ENCODE peak calls at places on chromosomes 6 and 20, in five cellular contexts. U is activated T-cell treated with anti-CD3 and anti-CD28 coated beads for 1 hour; L is nephron progenitor cell; Q is psoas muscle; J is stimulated activated CD8-positive, alpha-beta memory T cell treated with anti-CD3 and anti-CD28 coated beads, Interleukin-15, amount 100 ng/mL, for 1 hour. F is an unnamed sample.
A peak's percentile ranks its signal among the peaks of the same experiment; 100 is the strongest.

GRCh38 chr20:46700481-46700880 is 9.0 kb upstream of the SLC2A10 start:
- DNase-seq in L (no peak), U (no peak), Q (no peak), J (no peak), F (no peak)

GRCh38 chr6:85676086-85676729 is 33.5 kb upstream of the SYNCRIP start:
- DNase-seq in Q (no peak), U (no peak), J (no peak), L (no peak), F (no peak)

GRCh38 chr20:50471231-50471630 is 39.0 kb upstream of the PTPN1 start:
- DNase-seq in U (no peak), Q (no peak), L (no peak), J (no peak), F (no peak)

GRCh38 chr6:163147988-163148387 is 266.5 kb upstream of the QKI start:
- DNase-seq in U (no peak), Q (no peak), L (no peak), J (no peak), F (no peak)

GRCh38 chr6:17417817-17418216 is 24.4 kb downstream of the CAP2 start:
- DNase-seq in U (no peak), L (no peak), Q (no peak), J (no peak), F (no peak)

GRCh38 chr20:17442588-17442987 is 88.6 kb downstream of the BFSP1 start:
- DNase-seq in L (no peak), J (no peak), U (no peak), Q (no peak), F (no peak)

GRCh38 chr20:19849341-19850189 is 91.5 kb downstream of the RIN2 start:
- DNase-seq in L (no peak), U (no peak), Q (no peak), J (no peak), F (no peak)

GRCh38 chr6:48611332-48611731 is 500.3 kb upstream of the PTCHD4 start:
- DNase-seq in U (no peak), Q (no peak), L (no peak), J (no peak), F (no peak)

GRCh38 chr6:142756215-142756630 is 188.8 kb downstream of the HIVEP2 start:
- DNase-seq in Q (no peak), U (no peak), J (no peak), L (no peak), F (no peak)

GRCh38 chr6:106688177-106688951 is 59.0 kb downstream of the QRSL1 start:
- DNase-seq in L (no peak), Q (no peak), U (no peak), J (no peak), F (no peak)

GRCh38 chr20:47725248-47725973 is 59.9 kb downstream of the SULF2 start:
- DNase-seq in J (peak; percentile 48), Q (peak; percentile 50), L (peak; percentile 81), U (peak; percentile 57), F (peak; percentile 55)

GRCh38 chr6:162337412-162337811 is 390.2 kb downstream of the PRKN start:
- DNase-seq in J (no peak), U (no peak), L (no peak), Q (no peak), F (no peak)

GRCh38 chr6:162090734-162091133 is 636.8 kb downstream of the PRKN start:
- DNase-seq in J (no peak), L (no peak), Q (no peak), U (no peak), F (no peak)

GRCh38 chr6:109236140-109237081 is 141.1 kb downstream of the CEP57L1 start:
- DNase-seq in Q (no peak), U (no peak), J (no peak), L (peak; percentile 11), F (peak; percentile 77)

GRCh38 chr6:116251568-116252384 is 2.1 kb downstream of the TSPYL4 start:
- DNase-seq in Q (no peak), U (no peak), L (no peak), J (no peak), F (no peak)

GRCh38 chr6:43524483-43524961 is 7.6 kb downstream of the POLR1C start:
- DNase-seq in Q (no peak), J (no peak), L (no peak), U (no peak), F (no peak)

GRCh38 chr6:32883789-32884188 is 29.8 kb downstream of the PSMB9 start:
- DNase-seq in J (no peak), L (no peak), U (no peak), Q (peak; percentile 31), F (no peak)

GRCh38 chr6:16633465-16633864 is 127.8 kb downstream of the ATXN1 start:
- DNase-seq in Q (no peak), J (no peak), U (no peak), L (no peak), F (no peak)

GRCh38 chr6:22250486-22250885 is 46.4 kb downstream of the PRL start:
- DNase-seq in U (no peak), L (no peak), Q (no peak), J (no peak), F (peak; percentile 89)

GRCh38 chr6:13874191-13874549 is 50.6 kb upstream of the RNF182 start:
- DNase-seq in Q (no peak), J (no peak), L (no peak), U (no peak), F (no peak)

GRCh38 chr6:157201083-157201482 is 122.2 kb downstream of the TMEM242 start:
- DNase-seq in J (no peak), Q (no peak), U (no peak), L (no peak), F (no peak)

GRCh38 chr6:161217631-161218030 is 56.2 kb downstream of the AGPAT4 start:
- DNase-seq in Q (no peak), L (no peak), J (no peak), U (no peak), F (no peak)

GRCh38 chr6:137240168-137240567 is 21.0 kb upstream of the IFNGR1 start:
- DNase-seq in J (no peak), Q (peak; percentile 64), U (no peak), L (no peak), F (no peak)

GRCh38 chr6:54876871-54877270 is 30.3 kb downstream of the FAM83B start:
- DNase-seq in J (no peak), Q (no peak), U (no peak), L (no peak), F (no peak)

GRCh38 chr6:147805155-147805554 is 296.7 kb downstream of the SAMD5 start:
- DNase-seq in L (no peak), J (no peak), U (no peak), Q (no peak), F (no peak)

GRCh38 chr20:17675519-17676377 is 6.3 kb downstream of the RRBP1 start:
- DNase-seq in U (no peak), L (no peak), Q (no peak), J (no peak), F (no peak)

GRCh38 chr6:144912474-144912873 is 627.3 kb downstream of the UTRN start:
- DNase-seq in J (no peak), U (no peak), L (no peak), Q (no peak), F (no peak)

GRCh38 chr6:166705070-166705469 is 78.0 kb upstream of the RPS6KA2 start:
- DNase-seq in Q (no peak), L (no peak), U (no peak), J (no peak), F (no peak)

GRCh38 chr6:9200712-9201111 is 765.4 kb upstream of the SLC35B3 start:
- DNase-seq in J (no peak), Q (no peak), U (no peak), L (no peak), F (no peak)

F was measured in NCI-H524 treated with DMSO at 0.1 percent for 48 hours.